ENCODE peak calls at places on chromosome 18, in six cellular contexts. F, K, P, N, D and Y are unnamed samples.

GRCh38 chr18:1564793-1565192 is 660.1 kb downstream of the ADCYAP1 start:
- DNase-seq in F (no peak), K (no peak), P (no peak), N (no peak), D (no peak), Y (no peak)

GRCh38 chr18:54392621-54393023 is 34.9 kb downstream of the C18orf54 start:
- DNase-seq in F (peak), K (no peak), P (peak), N (no peak), D (no peak), Y (no peak)

GRCh38 chr18:73564073-73564472 is 583.6 kb downstream of the FBXO15 start:
- DNase-seq in F (no peak), K (no peak), P (no peak), N (no peak), D (no peak), Y (no peak)

GRCh38 chr18:32934201-32934600 is 161.4 kb upstream of the KLHL14 start:
- DNase-seq in F (no peak), K (no peak), P (no peak), N (no peak), D (no peak), Y (no peak)

GRCh38 chr18:25229080-25229479 is 122.9 kb downstream of the ZNF521 start:
- DNase-seq in F (no peak), K (no peak), P (no peak), N (no peak), D (no peak), Y (no peak)

GRCh38 chr18:49697757-49698595 is 115.4 kb downstream of the ACAA2 start:
- DNase-seq in F (peak), K (no peak), P (no peak), N (no peak), D (no peak), Y (no peak)

GRCh38 chr18:25661836-25662235 is 309.9 kb upstream of the ZNF521 start:
- DNase-seq in F (no peak), K (no peak), P (no peak), N (no peak), D (no peak), Y (no peak)

GRCh38 chr18:48227206-48227605 is 182.0 kb downstream of the ZBTB7C start:
- DNase-seq in F (no peak), K (no peak), P (no peak), N (no peak), D (no peak), Y (no peak)

GRCh38 chr18:31901063-31901462 is 41.9 kb downstream of the TRAPPC8 start:
- DNase-seq in F (no peak), K (no peak), P (no peak), N (no peak), D (no peak), Y (no peak)

GRCh38 chr18:3255611-3256165 is 6.2 kb upstream of the MYL12B start:
- DNase-seq in F (no peak), K (no peak), P (no peak), N (no peak), D (no peak), Y (no peak)

GRCh38 chr18:37564796-37565137 is 831 bp downstream of the CELF4 start:
- DNase-seq in F (peak), K (peak), P (no peak), N (no peak), D (no peak), Y (no peak)

GRCh38 chr18:63336366-63337099 is 17.0 kb upstream of the BCL2 start:
- DNase-seq in F (peak), K (no peak), P (no peak), N (no peak), D (no peak), Y (no peak)

GRCh38 chr18:64987096-64987495 is 763.7 kb upstream of the CDH7 start:
- DNase-seq in F (no peak), K (no peak), P (no peak), N (no peak), D (no peak), Y (no peak)

GRCh38 chr18:4750392-4751346 is 295.6 kb upstream of the DLGAP1 start:
- DNase-seq in F (no peak), K (no peak), P (no peak), N (no peak), D (no peak), Y (no peak)

GRCh38 chr18:76450452-76450851 is 44.6 kb downstream of the ZNF516 start:
- DNase-seq in F (no peak), K (no peak), P (no peak), N (no peak), D (no peak), Y (no peak)

GRCh38 chr18:830315-830901 is 18.4 kb upstream of the YES1 start:
- DNase-seq in F (no peak), K (no peak), P (peak), N (no peak), D (peak), Y (no peak)

GRCh38 chr18:49846263-49846662 is 32.9 kb upstream of the ACAA2 start:
- DNase-seq in F (no peak), K (no peak), P (no peak), N (no peak), D (no peak), Y (no peak)

GRCh38 chr18:60549338-60549960 is 176.9 kb upstream of the MC4R start:
- DNase-seq in F (peak), K (peak), P (peak), N (no peak), D (no peak), Y (no peak)

GRCh38 chr18:9095297-9096012 is 7.0 kb upstream of the NDUFV2 start:
- DNase-seq in F (no peak), K (no peak), P (peak), N (no peak), D (peak), Y (peak)